ENCODE peak calls at places on chromosome 19, in eight cellular contexts. One of them, this sample, is unnamed. For H3K4me1 and H3K27me3, the result is how much of the 10 kb centered on the place peaks cover.

GRCh38 chr19:19860756-19861390 is 4.8 kb upstream of the ZNF253 start:
- DNase-seq in esophagus squamous epithelium: no peak
- DNase-seq in tibial nerve: no peak
- DNase-seq in left ventricle myocardium inferior: no peak
- DNase-seq in heart left ventricle: no peak
- DNase-seq in thoracic aorta: no peak
- DNase-seq in tibial artery: no peak
- DNase-seq in HCT116: no peak
- DNase-seq in this sample: no peak

GRCh38 chr19:49361438-49362047 is 673 bp downstream of the TEAD2 start:
- DNase-seq in tibial artery: peak
- DNase-seq in tibial nerve: peak
- DNase-seq in esophagus squamous epithelium: no peak
- DNase-seq in left ventricle myocardium inferior: peak
- DNase-seq in thoracic aorta: no peak
- DNase-seq in heart left ventricle: peak
- DNase-seq in HCT116: peak
- DNase-seq in this sample: no peak

GRCh38 chr19:20278342-20278741 is 111.3 kb downstream of the ZNF486 start:
- DNase-seq in tibial nerve: no peak
- DNase-seq in heart left ventricle: peak
- DNase-seq in HCT116: no peak
- DNase-seq in tibial artery: no peak
- DNase-seq in left ventricle myocardium inferior: no peak
- DNase-seq in thoracic aorta: no peak
- DNase-seq in esophagus squamous epithelium: no peak
- DNase-seq in this sample: no peak

GRCh38 chr19:28021316-28022185 is 1191.4 kb downstream of the UQCRFS1 start:
- DNase-seq in left ventricle myocardium inferior: no peak
- DNase-seq in thoracic aorta: no peak
- DNase-seq in tibial artery: no peak
- DNase-seq in HCT116: no peak
- DNase-seq in esophagus squamous epithelium: no peak
- DNase-seq in tibial nerve: no peak
- DNase-seq in heart left ventricle: no peak
- DNase-seq in this sample: no peak

GRCh38 chr19:34732548-34733255 is 1.3 kb upstream of the ZNF181 start:
- DNase-seq in tibial nerve: no peak
- DNase-seq in esophagus squamous epithelium: no peak
- DNase-seq in heart left ventricle: no peak
- DNase-seq in thoracic aorta: no peak
- DNase-seq in left ventricle myocardium inferior: no peak
- DNase-seq in tibial artery: no peak
- DNase-seq in HCT116: no peak
- DNase-seq in this sample: no peak

GRCh38 chr19:30269638-30270037 is 102.5 kb upstream of the ZNF536 start:
- DNase-seq in esophagus squamous epithelium: no peak
- DNase-seq in tibial nerve: no peak
- DNase-seq in tibial artery: no peak
- DNase-seq in left ventricle myocardium inferior: no peak
- DNase-seq in heart left ventricle: no peak
- DNase-seq in thoracic aorta: no peak
- DNase-seq in HCT116: no peak
- DNase-seq in this sample: no peak

GRCh38 chr19:6288737-6289136 is 9.0 kb upstream of the MLLT1 start:
- DNase-seq in left ventricle myocardium inferior: no peak
- DNase-seq in HCT116: no peak
- DNase-seq in tibial nerve: no peak
- DNase-seq in heart left ventricle: no peak
- DNase-seq in thoracic aorta: no peak
- DNase-seq in tibial artery: no peak
- DNase-seq in esophagus squamous epithelium: no peak
- DNase-seq in this sample: no peak

GRCh38 chr19:48991823-48992570 is 1.1 kb downstream of the GYS1 start:
- DNase-seq in heart left ventricle: peak
- DNase-seq in tibial artery: peak
- DNase-seq in tibial nerve: peak
- DNase-seq in esophagus squamous epithelium: no peak
- DNase-seq in thoracic aorta: peak
- DNase-seq in HCT116: no peak
- DNase-seq in left ventricle myocardium inferior: peak
- DNase-seq in this sample: peak

GRCh38 chr19:27833031-27833430 is 1379.9 kb downstream of the UQCRFS1 start:
- DNase-seq in tibial artery: no peak
- DNase-seq in heart left ventricle: no peak
- DNase-seq in left ventricle myocardium inferior: no peak
- DNase-seq in tibial nerve: no peak
- DNase-seq in HCT116: no peak
- DNase-seq in thoracic aorta: no peak
- DNase-seq in esophagus squamous epithelium: no peak
- DNase-seq in this sample: peak

GRCh38 chr19:31504221-31504620 is 155.0 kb upstream of the TSHZ3 start:
- DNase-seq in left ventricle myocardium inferior: no peak
- DNase-seq in thoracic aorta: no peak
- DNase-seq in esophagus squamous epithelium: no peak
- DNase-seq in tibial artery: no peak
- DNase-seq in heart left ventricle: no peak
- DNase-seq in HCT116: no peak
- DNase-seq in tibial nerve: no peak
- DNase-seq in this sample: no peak

GRCh38 chr19:3047307-3048189 is 14.7 kb downstream of the TLE5 start:
- DNase-seq in esophagus squamous epithelium: no peak
- DNase-seq in left ventricle myocardium inferior: peak
- DNase-seq in tibial artery: peak
- DNase-seq in heart left ventricle: peak
- DNase-seq in thoracic aorta: peak
- DNase-seq in HCT116: peak
- DNase-seq in tibial nerve: peak
- DNase-seq in this sample: no peak

GRCh38 chr19:14097532-14098151 is 7.1 kb upstream of the SAMD1 start:
- DNase-seq in heart left ventricle: no peak
- DNase-seq in thoracic aorta: no peak
- DNase-seq in HCT116: no peak
- DNase-seq in left ventricle myocardium inferior: no peak
- DNase-seq in esophagus squamous epithelium: no peak
- DNase-seq in tibial nerve: no peak
- DNase-seq in tibial artery: no peak
- DNase-seq in this sample: no peak

GRCh38 chr19:21143846-21144245 is 2.0 kb downstream of the ZNF431 start:
- DNase-seq in tibial artery: no peak
- DNase-seq in thoracic aorta: no peak
- DNase-seq in tibial nerve: no peak
- DNase-seq in left ventricle myocardium inferior: no peak
- DNase-seq in esophagus squamous epithelium: no peak
- DNase-seq in heart left ventricle: no peak
- DNase-seq in HCT116: peak
- DNase-seq in this sample: peak

GRCh38 chr19:18322318-18322758 is 538 bp downstream of the LSM4 start:
- DNase-seq in esophagus squamous epithelium: no peak
- DNase-seq in tibial nerve: no peak
- DNase-seq in tibial artery: peak
- DNase-seq in HCT116: no peak
- DNase-seq in thoracic aorta: no peak
- DNase-seq in left ventricle myocardium inferior: peak
- DNase-seq in heart left ventricle: no peak
- DNase-seq in this sample: no peak

GRCh38 chr19:33260628-33261418 is 35.2 kb upstream of the SLC7A10 start:
- DNase-seq in heart left ventricle: peak
- DNase-seq in esophagus squamous epithelium: no peak
- DNase-seq in tibial nerve: no peak
- DNase-seq in tibial artery: peak
- DNase-seq in thoracic aorta: no peak
- DNase-seq in HCT116: no peak
- DNase-seq in left ventricle myocardium inferior: peak
- DNase-seq in this sample: no peak

GRCh38 chr19:43526884-43527859 is at the start of gene ETHE1:
- DNase-seq in left ventricle myocardium inferior: peak
- DNase-seq in tibial nerve: peak
- DNase-seq in thoracic aorta: peak
- DNase-seq in HCT116: no peak
- DNase-seq in heart left ventricle: peak
- DNase-seq in esophagus squamous epithelium: no peak
- DNase-seq in tibial artery: peak
- DNase-seq in this sample: peak

GRCh38 chr19:34365463-34366401 is 736 bp downstream of the GPI start:
- DNase-seq in heart left ventricle: peak
- DNase-seq in left ventricle myocardium inferior: peak
- DNase-seq in tibial artery: peak
- DNase-seq in thoracic aorta: no peak
- DNase-seq in esophagus squamous epithelium: no peak
- DNase-seq in HCT116: no peak
- DNase-seq in tibial nerve: no peak
- DNase-seq in this sample: peak

GRCh38 chr19:29645911-29646310 is 19.4 kb upstream of the PLEKHF1 start:
- DNase-seq in tibial artery: peak
- DNase-seq in thoracic aorta: no peak
- DNase-seq in tibial nerve: no peak
- DNase-seq in HCT116: no peak
- DNase-seq in esophagus squamous epithelium: no peak
- DNase-seq in left ventricle myocardium inferior: peak
- DNase-seq in heart left ventricle: peak
- DNase-seq in this sample: peak

GRCh38 chr19:2627319-2627829 is 75.1 kb downstream of the GNG7 start:
- DNase-seq in left ventricle myocardium inferior: peak
- DNase-seq in tibial artery: peak
- DNase-seq in HCT116: peak
- DNase-seq in tibial nerve: peak
- DNase-seq in heart left ventricle: peak
- DNase-seq in thoracic aorta: peak
- DNase-seq in esophagus squamous epithelium: peak
- DNase-seq in this sample: peak

GRCh38 chr19:35557539-35558399 is 5.7 kb downstream of the ATP4A start:
- DNase-seq in tibial nerve: no peak
- DNase-seq in HCT116: peak
- DNase-seq in thoracic aorta: no peak
- DNase-seq in left ventricle myocardium inferior: peak
- DNase-seq in heart left ventricle: peak
- DNase-seq in esophagus squamous epithelium: no peak
- DNase-seq in tibial artery: no peak
- DNase-seq in this sample: peak

GRCh38 chr19:13241321-13242104 is 91.3 kb downstream of the IER2 start:
- DNase-seq in tibial artery: no peak
- DNase-seq in HCT116: no peak
- DNase-seq in esophagus squamous epithelium: no peak
- DNase-seq in left ventricle myocardium inferior: no peak
- DNase-seq in tibial nerve: no peak
- DNase-seq in thoracic aorta: no peak
- DNase-seq in heart left ventricle: no peak
- DNase-seq in this sample: no peak

GRCh38 chr19:6519289-6519688 is 11.5 kb upstream of the TNFSF9 start:
- DNase-seq in tibial nerve: no peak
- DNase-seq in tibial artery: no peak
- DNase-seq in left ventricle myocardium inferior: no peak
- DNase-seq in heart left ventricle: no peak
- DNase-seq in HCT116: no peak
- DNase-seq in esophagus squamous epithelium: no peak
- DNase-seq in thoracic aorta: no peak
- DNase-seq in this sample: peak

GRCh38 chr19:14363203-14364097 is 17.8 kb upstream of the ADGRE5 start:
- DNase-seq in heart left ventricle: peak
- DNase-seq in tibial artery: peak
- DNase-seq in thoracic aorta: peak
- DNase-seq in esophagus squamous epithelium: no peak
- DNase-seq in left ventricle myocardium inferior: peak
- DNase-seq in HCT116: peak
- DNase-seq in tibial nerve: no peak
- DNase-seq in this sample: no peak

GRCh38 chr19:55552206-55552605 is 6.9 kb upstream of the SBK3 start:
- DNase-seq in left ventricle myocardium inferior: no peak
- DNase-seq in HCT116: no peak
- DNase-seq in heart left ventricle: no peak
- DNase-seq in tibial artery: no peak
- DNase-seq in thoracic aorta: no peak
- DNase-seq in esophagus squamous epithelium: no peak
- DNase-seq in tibial nerve: no peak
- DNase-seq in this sample: peak

GRCh38 chr19:55552620-55553019 is 7.3 kb upstream of the SBK3 start:
- DNase-seq in heart left ventricle: no peak
- DNase-seq in esophagus squamous epithelium: no peak
- DNase-seq in HCT116: no peak
- DNase-seq in tibial nerve: no peak
- DNase-seq in thoracic aorta: no peak
- DNase-seq in left ventricle myocardium inferior: no peak
- DNase-seq in tibial artery: no peak
- DNase-seq in this sample: peak

GRCh38 chr19:55553217-55554182 is 8.2 kb upstream of the SBK3 start:
- DNase-seq in tibial nerve: no peak
- DNase-seq in tibial artery: no peak
- DNase-seq in HCT116: no peak
- DNase-seq in left ventricle myocardium inferior: no peak
- DNase-seq in esophagus squamous epithelium: no peak
- DNase-seq in thoracic aorta: no peak
- DNase-seq in heart left ventricle: no peak
- DNase-seq in this sample: peak

GRCh38 chr19:55554302-55554701 is 9.0 kb upstream of the SBK3 start:
- DNase-seq in esophagus squamous epithelium: no peak
- DNase-seq in heart left ventricle: no peak
- DNase-seq in HCT116: no peak
- DNase-seq in thoracic aorta: no peak
- DNase-seq in left ventricle myocardium inferior: no peak
- DNase-seq in tibial nerve: no peak
- DNase-seq in tibial artery: no peak
- DNase-seq in this sample: no peak

GRCh38 chr19:55554749-55555152 is 9.4 kb upstream of the SBK3 start:
- DNase-seq in heart left ventricle: no peak
- DNase-seq in esophagus squamous epithelium: no peak
- DNase-seq in thoracic aorta: no peak
- DNase-seq in HCT116: no peak
- DNase-seq in tibial artery: no peak
- DNase-seq in tibial nerve: no peak
- DNase-seq in left ventricle myocardium inferior: no peak
- DNase-seq in this sample: no peak
- H3K4me1 ChIP-seq in heart left ventricle: under half
- H3K4me1 ChIP-seq in esophagus squamous epithelium: under half
- H3K4me1 ChIP-seq in thoracic aorta: under half
- H3K4me1 ChIP-seq in HCT116: under half
- H3K4me1 ChIP-seq in tibial artery: under half
- H3K4me1 ChIP-seq in tibial nerve: under half
- H3K4me1 ChIP-seq in left ventricle myocardium inferior: under half
- H3K4me1 ChIP-seq in this sample: under half

GRCh38 chr19:10288662-10289166 is 1.0 kb upstream of the ICAM5 start:
- DNase-seq in esophagus squamous epithelium: no peak
- DNase-seq in thoracic aorta: no peak
- DNase-seq in heart left ventricle: no peak
- DNase-seq in left ventricle myocardium inferior: no peak
- DNase-seq in HCT116: peak
- DNase-seq in tibial artery: no peak
- DNase-seq in tibial nerve: no peak
- DNase-seq in this sample: peak
- H3K27me3 ChIP-seq in esophagus squamous epithelium: under half
- H3K27me3 ChIP-seq in thoracic aorta: under half
- H3K27me3 ChIP-seq in heart left ventricle: half or more
- H3K27me3 ChIP-seq in left ventricle myocardium inferior: half or more
- H3K27me3 ChIP-seq in HCT116: under half
- H3K27me3 ChIP-seq in tibial artery: half or more
- H3K27me3 ChIP-seq in tibial nerve: under half
- H3K27me3 ChIP-seq in this sample: half or more

GRCh38 chr19:10964903-10965302 is 4.1 kb downstream of the SMARCA4 start:
- DNase-seq in HCT116: no peak
- DNase-seq in left ventricle myocardium inferior: no peak
- DNase-seq in heart left ventricle: no peak
- DNase-seq in esophagus squamous epithelium: no peak
- DNase-seq in tibial nerve: no peak
- DNase-seq in thoracic aorta: no peak
- DNase-seq in tibial artery: no peak
- DNase-seq in this sample: no peak
- TF ChIP-seq CTCF in HCT116: no peak
- TF ChIP-seq CTCF in left ventricle myocardium inferior: no peak
- TF ChIP-seq CTCF in heart left ventricle: no peak
- TF ChIP-seq CTCF in esophagus squamous epithelium: no peak
- TF ChIP-seq CTCF in tibial nerve: no peak
- TF ChIP-seq CTCF in thoracic aorta: no peak
- TF ChIP-seq CTCF in tibial artery: no peak
- TF ChIP-seq CTCF in this sample: peak

GRCh38 chr19:4059931-4060620 is 6.6 kb downstream of the ZBTB7A start:
- DNase-seq in HCT116: no peak
- DNase-seq in tibial artery: peak
- DNase-seq in left ventricle myocardium inferior: peak
- DNase-seq in heart left ventricle: peak
- DNase-seq in thoracic aorta: no peak
- DNase-seq in tibial nerve: peak
- DNase-seq in esophagus squamous epithelium: no peak
- DNase-seq in this sample: peak
- H3K4me1 ChIP-seq in HCT116: half or more
- H3K4me1 ChIP-seq in tibial artery: under half
- H3K4me1 ChIP-seq in left ventricle myocardium inferior: half or more
- H3K4me1 ChIP-seq in heart left ventricle: half or more
- H3K4me1 ChIP-seq in thoracic aorta: half or more
- H3K4me1 ChIP-seq in tibial nerve: half or more
- H3K4me1 ChIP-seq in esophagus squamous epithelium: half or more
- H3K4me1 ChIP-seq in this sample: under half

This sample was measured in foreskin keratinocyte.